ENCODE peak calls at places on chromosomes 12 and 14, in five cellular contexts. F is upper lobe of right lung, I is HFF-Myc, K is AG04450, L is endothelial cell. A is an unnamed sample.
A peak's percentile ranks its signal among the peaks of the same experiment; 100 is the strongest.

GRCh38 chr12:43579240-43579639 is 27.2 kb upstream of the ADAMTS20 start:
- DNase-seq in F (no peak), I (peak; percentile 1), K (no peak), L (no peak), A (no peak)

GRCh38 chr12:11081987-11082386 is 10.1 kb downstream of the TAS2R43 start:
- DNase-seq in F (no peak), I (no peak), K (no peak), L (no peak), A (no peak)

GRCh38 chr14:32313977-32314376 is 15.1 kb upstream of the AKAP6 start:
- DNase-seq in F (no peak), I (no peak), K (no peak), L (no peak), A (no peak)

GRCh38 chr14:93049295-93049694 is 66.4 kb downstream of the ITPK1 start:
- DNase-seq in F (no peak), I (no peak), K (no peak), L (no peak), A (no peak)

GRCh38 chr12:53166837-53167236 is 13.7 kb upstream of the ZNF740 start:
- DNase-seq in F (no peak), I (no peak), K (no peak), L (no peak), A (no peak)

GRCh38 chr12:62865090-62865489 is 69.9 kb downstream of the PPM1H start:
- DNase-seq in F (no peak), I (no peak), K (no peak), L (no peak), A (no peak)

GRCh38 chr14:51401756-51402155 is 161.7 kb downstream of the TMX1 start:
- DNase-seq in F (no peak), I (no peak), K (no peak), L (no peak), A (no peak)

GRCh38 chr12:122946690-122947271 is 19.5 kb downstream of the ABCB9 start:
- DNase-seq in F (peak; percentile 91), I (peak; percentile 98), K (peak; percentile 97), L (no peak), A (peak; percentile 48)

GRCh38 chr14:72457641-72458040 is 436.3 kb downstream of the DPF3 start:
- DNase-seq in F (no peak), I (no peak), K (no peak), L (no peak), A (no peak)

GRCh38 chr12:109797905-109798669 is 35.1 kb downstream of the TRPV4 start:
- DNase-seq in F (no peak), I (no peak), K (no peak), L (peak; percentile 43), A (no peak)
- TF ChIP-seq CTCF in F (no peak), I (peak; percentile 29), K (peak; percentile 9), L (no peak), A (no peak)

DNA sequence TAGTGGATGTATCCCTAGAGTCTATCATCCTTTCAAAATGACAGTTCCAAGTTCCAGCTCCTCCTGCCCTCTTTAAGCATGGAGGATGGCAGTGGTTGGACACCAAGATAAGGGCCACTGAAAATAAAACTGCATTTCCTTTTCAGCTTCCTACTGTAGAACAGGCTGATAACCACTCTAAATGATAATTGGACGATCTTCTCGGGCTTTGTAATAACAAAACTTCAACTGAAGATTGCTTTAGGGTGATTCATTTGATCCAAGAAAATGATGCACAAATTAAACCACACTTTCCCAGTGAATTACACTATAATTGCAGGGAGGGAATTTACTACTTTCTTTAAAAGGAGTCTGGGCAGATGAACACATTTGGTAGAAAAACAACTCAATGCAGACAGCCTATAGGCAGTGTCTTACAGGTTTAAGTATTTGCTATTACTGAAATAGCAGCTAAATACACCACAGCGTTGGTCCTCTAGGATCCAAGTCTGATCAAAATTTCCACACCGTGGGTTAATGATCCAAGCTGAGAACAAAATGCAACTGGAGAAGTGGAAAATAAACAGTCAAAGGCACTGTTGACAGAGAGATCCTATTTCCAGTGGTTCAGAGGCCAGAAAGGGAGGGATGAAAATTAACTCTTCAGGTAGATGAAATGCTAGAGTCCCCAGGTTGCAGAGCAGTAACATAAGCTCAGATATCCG is 42.3 kb upstream of the CRACR2A start:
- DNase-seq in F (no peak), I (no peak), K (no peak), L (no peak), A (no peak)
- TF ChIP-seq CTCF in F (no peak), I (no peak), K (no peak), L (no peak), A (no peak)

GRCh38 chr14:77181603-77182437 is at the start of gene TMEM63C:
- DNase-seq in F (no peak), I (no peak), K (no peak), L (peak; percentile 64), A (peak; percentile 78)
- TF ChIP-seq CTCF in F (no peak), I (no peak), K (no peak), L (no peak), A (no peak)

DNA sequence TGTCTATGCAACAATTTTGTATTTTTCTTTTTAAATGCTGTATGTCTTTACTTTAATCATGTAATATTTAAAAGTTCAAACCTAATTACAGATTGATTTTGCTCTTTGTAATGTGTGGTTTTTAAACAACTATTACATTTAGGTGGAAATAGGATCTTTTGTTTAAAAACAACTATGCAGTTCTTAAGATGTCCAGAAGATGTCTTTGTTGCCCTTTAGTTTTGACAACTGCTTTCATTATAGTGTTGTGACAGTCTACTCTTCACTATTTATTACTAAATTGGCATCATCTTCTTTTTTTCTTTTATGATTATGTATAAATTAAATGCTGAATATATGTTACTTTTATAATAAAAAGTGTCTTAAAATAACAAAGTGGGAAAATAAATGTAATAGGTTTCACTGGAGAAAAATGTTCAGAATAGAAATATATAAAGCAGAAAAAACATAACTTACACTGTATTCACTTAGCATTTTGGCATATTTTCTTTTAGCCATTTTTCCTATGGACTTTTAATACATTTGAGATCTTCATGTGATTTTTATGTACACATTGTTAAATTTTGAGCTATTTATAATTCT is 27.1 kb upstream of the PCNX4 start:
- DNase-seq in F (no peak), I (no peak), K (peak; percentile 3), L (no peak), A (no peak)
- TF ChIP-seq CTCF in F (peak; percentile 67), I (peak; percentile 21), K (peak; percentile 67), L (peak; percentile 42), A (peak; percentile 29)